ENCODE peak calls at places on chromosome 11, in nine cellular contexts. Z is brain microvascular endothelial cell, K is heart left ventricle, W is tibial artery, D is upper lobe of right lung, G is HFF-Myc, H is psoas muscle, Y is breast epithelium, B is sigmoid colon. A is an unnamed sample.

GRCh38 chr11:68370211-68371111 is 58.1 kb downstream of the LRP5 start:
- DNase-seq in Z (peak), K (peak), W (peak), D (no peak), G (no peak), H (no peak), Y (no peak), B (no peak), A (no peak)

GRCh38 chr11:102469196-102469821 is 16.7 kb upstream of the TMEM123 start:
- DNase-seq in Z (no peak), K (no peak), W (no peak), D (no peak), G (peak), H (no peak), Y (no peak), B (peak), A (peak)

GRCh38 chr11:113372317-113372716 is 15.3 kb upstream of the ANKK1 start:
- DNase-seq in Z (no peak), K (no peak), W (no peak), D (no peak), G (no peak), H (no peak), Y (no peak), B (no peak), A (no peak)

GRCh38 chr11:46248270-46249102 is 29.0 kb upstream of the CREB3L1 start:
- DNase-seq in Z (peak), K (no peak), W (no peak), D (no peak), G (no peak), H (no peak), Y (no peak), B (no peak), A (peak)

GRCh38 chr11:61715877-61716276 is 35.7 kb downstream of the DAGLA start:
- DNase-seq in Z (no peak), K (no peak), W (no peak), D (no peak), G (no peak), H (no peak), Y (no peak), B (no peak), A (no peak)

GRCh38 chr11:125931116-125931515 is 14.7 kb upstream of the VSIG10L2 start:
- DNase-seq in Z (no peak), K (no peak), W (no peak), D (no peak), G (no peak), H (no peak), Y (no peak), B (no peak), A (no peak)

GRCh38 chr11:66285250-66285947 is 3.5 kb downstream of the YIF1A start:
- DNase-seq in Z (no peak), K (no peak), W (no peak), D (no peak), G (no peak), H (no peak), Y (no peak), B (no peak), A (no peak)

GRCh38 chr11:23903044-23903704 is 593.7 kb upstream of the LUZP2 start:
- DNase-seq in Z (peak), K (no peak), W (no peak), D (no peak), G (peak), H (no peak), Y (no peak), B (no peak), A (peak)

GRCh38 chr11:69867076-69868002 is 48.1 kb upstream of the FGF3 start:
- DNase-seq in Z (peak), K (no peak), W (no peak), D (no peak), G (no peak), H (peak), Y (no peak), B (no peak), A (peak)

GRCh38 chr11:88553204-88553603 is 215.7 kb upstream of the CTSC start:
- DNase-seq in Z (peak), K (no peak), W (no peak), D (no peak), G (no peak), H (no peak), Y (no peak), B (no peak), A (no peak)

GRCh38 chr11:88555018-88555828 is 217.7 kb upstream of the CTSC start:
- DNase-seq in Z (peak), K (no peak), W (peak), D (no peak), G (peak), H (no peak), Y (no peak), B (no peak), A (peak)

GRCh38 chr11:88555829-88556202 is 218.3 kb upstream of the CTSC start:
- DNase-seq in Z (no peak), K (no peak), W (no peak), D (no peak), G (peak), H (no peak), Y (no peak), B (no peak), A (peak)

GRCh38 chr11:88552377-88553029 is 215.0 kb upstream of the CTSC start:
- DNase-seq in Z (peak), K (no peak), W (no peak), D (peak), G (peak), H (peak), Y (no peak), B (no peak), A (no peak)
- TF ChIP-seq CTCF in Z (peak), K (peak), W (no peak), D (peak), G (peak), H (peak), Y (peak), B (peak), A (peak)

GRCh38 chr11:12088047-12088481 is 22.3 kb upstream of the MICAL2 start:
- DNase-seq in Z (peak), K (peak), W (peak), D (no peak), G (peak), H (no peak), Y (no peak), B (peak), A (no peak)

GRCh38 chr11:12087075-12087775 is 23.2 kb upstream of the MICAL2 start:
- DNase-seq in Z (peak), K (no peak), W (peak), D (no peak), G (no peak), H (peak), Y (no peak), B (no peak), A (no peak)

GRCh38 chr11:12085371-12086251 is 24.8 kb upstream of the MICAL2 start:
- DNase-seq in Z (no peak), K (no peak), W (no peak), D (no peak), G (no peak), H (no peak), Y (no peak), B (no peak), A (no peak)

GRCh38 chr11:12088531-12088930 is 21.9 kb upstream of the MICAL2 start:
- DNase-seq in Z (no peak), K (no peak), W (no peak), D (no peak), G (no peak), H (no peak), Y (no peak), B (no peak), A (no peak)

GRCh38 chr11:12086271-12087074 is 23.9 kb upstream of the MICAL2 start:
- DNase-seq in Z (peak), K (peak), W (peak), D (peak), G (peak), H (peak), Y (no peak), B (peak), A (peak)
- H3K4me3 ChIP-seq in Z (peak), K (peak), W (peak), D (no peak), G (peak), H (no peak), Y (peak), B (no peak), A (no peak)

DNA sequence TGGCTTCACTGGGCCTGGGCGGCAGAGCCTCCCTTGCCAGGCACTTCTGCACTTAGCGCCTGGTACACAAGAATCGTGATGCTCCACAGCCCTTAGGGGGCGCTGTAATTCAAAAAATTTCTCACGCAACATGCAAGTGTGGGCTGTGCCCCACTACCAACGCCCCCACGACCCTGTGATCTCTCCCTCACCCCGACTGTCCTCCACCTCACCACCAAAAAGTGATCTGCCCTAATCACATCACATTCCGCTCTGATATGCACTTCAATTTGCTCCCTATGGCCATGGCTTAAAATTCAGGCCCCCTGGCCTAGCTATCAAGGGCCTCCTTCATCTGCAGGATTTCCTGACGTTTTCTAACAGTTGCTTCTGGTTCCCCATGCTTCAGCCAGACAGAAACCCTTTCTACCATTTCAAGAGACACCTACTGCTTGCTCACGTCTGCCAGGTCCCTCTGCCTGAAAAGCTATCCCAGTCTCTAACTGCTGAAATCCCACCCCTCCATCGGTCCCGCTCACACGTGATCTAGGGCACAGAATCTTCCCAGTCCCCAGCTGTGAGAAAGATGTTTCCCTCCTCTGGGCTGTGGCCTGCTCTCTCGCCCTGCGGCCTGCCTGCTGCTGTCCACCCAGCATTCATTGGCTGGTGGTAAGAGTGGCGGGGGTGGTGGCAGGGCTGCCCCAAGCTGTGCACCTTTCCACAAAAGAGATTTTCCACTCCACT is 27.9 kb upstream of the LRRC32 start:
- DNase-seq in Z (no peak), K (no peak), W (no peak), D (no peak), G (no peak), H (no peak), Y (no peak), B (no peak), A (no peak)
- TF ChIP-seq CTCF in Z (peak), K (no peak), W (no peak), D (peak), G (peak), H (no peak), Y (no peak), B (no peak), A (peak)

GRCh38 chr11:117202386-117203068 is 3.4 kb downstream of the TAGLN start:
- DNase-seq in Z (no peak), K (no peak), W (no peak), D (no peak), G (no peak), H (no peak), Y (no peak), B (no peak), A (no peak)

GRCh38 chr11:117201906-117202305 is 2.7 kb downstream of the TAGLN start:
- DNase-seq in Z (no peak), K (peak), W (no peak), D (no peak), G (no peak), H (no peak), Y (no peak), B (no peak), A (no peak)

GRCh38 chr11:117199916-117200812 is 994 bp downstream of the TAGLN start:
- DNase-seq in Z (no peak), K (no peak), W (no peak), D (no peak), G (no peak), H (no peak), Y (no peak), B (no peak), A (no peak)

GRCh38 chr11:117201516-117201866 is 2.3 kb downstream of the TAGLN start:
- DNase-seq in Z (no peak), K (peak), W (no peak), D (no peak), G (no peak), H (no peak), Y (no peak), B (no peak), A (no peak)

DNA sequence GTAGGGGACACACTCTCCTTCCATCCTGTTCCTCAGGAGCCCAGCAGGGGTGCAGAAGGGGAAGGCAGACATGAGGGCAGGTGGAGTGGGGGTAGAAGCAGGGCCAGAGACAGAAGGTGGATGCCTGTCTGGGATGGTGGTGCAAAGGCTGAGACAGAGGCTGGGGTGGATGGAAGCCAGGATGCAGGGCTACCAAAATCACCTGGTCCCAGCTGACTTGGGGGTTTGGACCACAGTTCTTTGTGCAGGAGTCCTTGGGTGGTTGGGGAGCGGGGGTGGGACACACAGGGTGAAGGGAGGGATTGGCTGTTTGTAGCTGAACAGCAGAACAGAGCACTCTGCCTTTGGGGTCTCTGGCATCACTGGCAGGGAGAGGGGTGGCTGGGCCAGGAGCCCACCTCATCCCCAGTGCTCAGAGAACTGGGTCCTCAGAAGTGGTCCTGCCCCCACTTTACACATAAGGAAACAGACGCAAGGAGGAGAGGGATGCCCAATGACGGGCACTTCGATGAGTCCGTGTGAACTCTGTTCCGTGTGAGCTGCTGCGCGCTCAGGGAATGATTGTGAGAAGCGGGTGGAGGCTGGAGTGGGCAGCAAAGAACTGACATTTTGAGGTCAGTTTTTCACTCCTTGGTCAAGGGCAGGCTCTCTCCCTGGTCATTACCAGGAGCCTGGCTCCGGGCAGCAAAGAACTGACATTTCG is 1.8 kb downstream of the TAGLN start:
- DNase-seq in Z (no peak), K (peak), W (no peak), D (no peak), G (no peak), H (no peak), Y (no peak), B (no peak), A (no peak)
- H3K4me3 ChIP-seq in Z (peak), K (peak), W (peak), D (peak), G (peak), H (peak), Y (peak), B (peak), A (peak)

DNA sequence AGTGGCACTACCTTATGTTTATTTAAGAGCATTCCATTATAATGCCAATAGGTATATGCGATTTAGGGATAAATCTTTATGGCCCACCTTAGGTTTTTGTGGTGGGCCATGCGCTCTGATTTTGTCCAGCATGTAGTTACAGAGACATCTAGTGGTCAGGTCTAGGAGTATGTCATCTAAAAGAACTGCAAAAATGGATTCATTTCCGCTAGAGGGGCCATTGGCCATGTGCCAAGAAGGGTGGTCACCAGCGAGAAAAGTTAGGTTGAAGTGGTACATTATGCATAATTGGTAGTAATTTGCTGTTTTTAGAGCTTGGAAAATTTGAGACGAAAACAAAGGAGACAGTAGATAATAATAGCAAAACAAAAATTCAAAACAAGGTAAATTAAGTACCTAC is 27.7 kb downstream of the LRRC4C start:
- DNase-seq in Z (no peak), K (no peak), W (no peak), D (no peak), G (no peak), H (no peak), Y (no peak), B (no peak), A (no peak)
- TF ChIP-seq CTCF in Z (peak), K (peak), W (no peak), D (peak), G (no peak), H (no peak), Y (no peak), B (peak), A (peak)

GRCh38 chr11:31809857-31810778 is 1.0 kb downstream of the PAX6 start:
- DNase-seq in Z (no peak), K (no peak), W (no peak), D (no peak), G (no peak), H (no peak), Y (peak), B (peak), A (no peak)
- H3K4me3 ChIP-seq in Z (peak), K (peak), W (peak), D (peak), G (peak), H (peak), Y (peak), B (no peak), A (peak)

DNA sequence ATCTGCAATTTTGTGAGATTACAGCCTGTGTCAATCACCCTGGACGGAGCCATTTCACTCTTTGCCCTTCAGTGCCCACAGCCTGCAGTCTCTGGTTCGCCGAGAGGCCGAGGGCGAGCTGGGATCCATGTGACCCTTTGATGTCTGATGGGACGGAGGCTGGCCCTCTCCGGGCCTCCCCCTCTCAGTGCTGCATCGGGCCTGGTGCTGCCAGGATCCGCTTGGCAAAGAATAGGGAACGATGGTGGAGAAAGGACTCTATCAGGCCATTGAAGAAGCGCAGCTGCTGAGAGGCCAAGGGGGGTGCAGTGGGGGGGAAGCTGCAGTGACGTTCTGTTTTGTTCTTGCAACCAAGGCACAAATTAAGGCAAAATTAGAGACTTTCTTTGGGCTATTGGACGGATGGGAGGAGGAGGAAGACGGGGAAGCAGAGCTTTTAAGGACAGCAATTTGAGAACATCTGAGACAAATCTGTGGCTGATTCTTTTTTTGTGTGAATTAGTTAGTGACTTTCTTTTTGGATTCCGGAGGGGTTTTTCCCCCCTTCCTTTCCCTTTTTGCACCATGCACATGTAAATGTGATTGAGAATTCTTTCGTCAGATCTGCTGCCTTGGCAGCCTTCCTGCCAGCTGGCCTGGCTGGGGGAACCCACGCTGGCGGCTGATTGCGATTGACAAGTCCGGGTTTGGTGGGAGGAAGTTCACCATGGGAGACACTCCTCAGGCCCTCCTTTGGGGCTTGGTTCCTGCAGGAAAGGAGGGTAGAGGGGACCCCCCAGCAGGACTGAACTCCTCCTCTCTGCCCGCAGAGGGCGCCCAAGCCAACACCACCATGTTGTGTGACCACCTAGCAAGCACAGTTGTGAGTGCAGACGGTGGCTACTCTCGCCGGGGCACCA is 214.5 kb downstream of the NTM start:
- DNase-seq in Z (no peak), K (no peak), W (no peak), D (no peak), G (no peak), H (no peak), Y (no peak), B (no peak), A (no peak)
- TF ChIP-seq CTCF in Z (peak), K (peak), W (no peak), D (no peak), G (peak), H (no peak), Y (no peak), B (no peak), A (peak)

DNA sequence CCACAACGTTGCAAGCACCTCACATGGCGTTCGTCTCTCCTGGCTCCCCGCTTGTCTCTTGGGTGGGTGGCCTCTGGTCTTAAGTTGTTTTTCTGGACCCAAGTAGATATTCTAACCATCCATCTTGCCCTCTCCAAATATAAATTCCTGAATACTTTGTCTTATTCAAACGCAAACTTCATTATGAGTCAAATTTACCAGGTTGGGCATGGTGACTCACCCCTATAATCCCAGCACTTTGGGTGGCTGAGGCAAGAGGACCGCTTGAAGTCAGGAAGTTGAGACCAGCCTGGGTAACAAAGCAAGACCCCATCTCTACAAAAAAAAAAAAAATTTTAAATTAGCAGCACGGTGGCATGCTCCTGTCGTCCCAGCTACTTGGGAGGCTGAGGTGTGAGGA is 5.1 kb upstream of the IGSF9B start:
- DNase-seq in Z (no peak), K (no peak), W (no peak), D (no peak), G (no peak), H (no peak), Y (no peak), B (no peak), A (no peak)
- H3K4me3 ChIP-seq in Z (no peak), K (no peak), W (no peak), D (no peak), G (no peak), H (no peak), Y (no peak), B (no peak), A (no peak)